ENCODE peak calls at places on chromosomes 5 and 9, in four cellular contexts. E is IMR-90, B is HepG2, D is K562. I is an unnamed sample.
A peak's percentile ranks its signal among the peaks of the same experiment; 100 is the strongest.

GRCh38 chr5:160467555-160468418 is 46.1 kb downstream of the PTTG1 start:
- DNase-seq in E (peak; percentile 87), B (peak; percentile 97), D (no peak), I (peak; percentile 18)

GRCh38 chr9:95147452-95147851 is 170.1 kb downstream of the FANCC start:
- DNase-seq in E (peak; percentile 63), B (no peak), D (no peak), I (no peak)

GRCh38 chr5:67696446-67696845 is 499.8 kb upstream of the CD180 start:
- DNase-seq in E (no peak), B (no peak), D (no peak), I (no peak)

GRCh38 chr5:149053027-149053705 is 9.7 kb downstream of the SH3TC2 start:
- DNase-seq in E (peak; percentile 72), B (no peak), D (no peak), I (no peak)

GRCh38 chr9:78121488-78121887 is 89.9 kb upstream of the GNAQ start:
- DNase-seq in E (peak; percentile 58), B (peak; percentile 36), D (peak; percentile 31), I (peak; percentile 55)

GRCh38 chr5:160167623-160168165 is 48.4 kb upstream of the PWWP2A start:
- DNase-seq in E (no peak), B (peak; percentile 61), D (no peak), I (no peak)

GRCh38 chr5:121962347-121962670 is 534 bp downstream of the SRFBP1 start:
- DNase-seq in E (no peak), B (no peak), D (no peak), I (peak; percentile 4)

GRCh38 chr5:122773615-122774014 is 1.3 kb upstream of the SNX2 start:
- DNase-seq in E (no peak), B (peak; percentile 84), D (no peak), I (no peak)

GRCh38 chr9:5767968-5768932 is 64.7 kb downstream of the ERMP1 start:
- DNase-seq in E (no peak), B (no peak), D (no peak), I (no peak)

GRCh38 chr9:113594484-113595299 is 131.2 kb downstream of the RGS3 start:
- DNase-seq in E (no peak), B (no peak), D (no peak), I (no peak)

GRCh38 chr5:132012385-132013005 is 1.0 kb upstream of the ACSL6 start:
- DNase-seq in E (peak; percentile 68), B (peak; percentile 51), D (peak; percentile 51), I (no peak)

GRCh38 chr9:89544280-89544664 is 46.4 kb upstream of the SEMA4D start:
- DNase-seq in E (no peak), B (no peak), D (no peak), I (no peak)

GRCh38 chr5:944992-945685 is 52.5 kb downstream of the TRIP13 start:
- DNase-seq in E (no peak), B (no peak), D (no peak), I (no peak)

GRCh38 chr9:127858041-127858512 is 3.6 kb upstream of the ENG start:
- DNase-seq in E (no peak), B (no peak), D (no peak), I (no peak)

GRCh38 chr5:79924936-79925893 is 65.8 kb downstream of the MTX3 start:
- DNase-seq in E (peak; percentile 41), B (no peak), D (no peak), I (no peak)

GRCh38 chr5:113147088-113147487 is 170.5 kb downstream of the DCP2 start:
- DNase-seq in E (peak; percentile 99), B (no peak), D (no peak), I (no peak)

GRCh38 chr9:2337131-2337530 is 284.5 kb upstream of the VLDLR start:
- DNase-seq in E (no peak), B (no peak), D (no peak), I (no peak)

GRCh38 chr5:23466401-23466886 is 41.0 kb upstream of the PRDM9 start:
- DNase-seq in E (no peak), B (peak; percentile 75), D (no peak), I (peak; percentile 1)

GRCh38 chr9:127053057-127053821 is 69.2 kb downstream of the ANGPTL2 start:
- DNase-seq in E (no peak), B (no peak), D (no peak), I (no peak)

GRCh38 chr5:177094224-177095087 is 7.7 kb downstream of the FGFR4 start:
- DNase-seq in E (peak; percentile 84), B (peak; percentile 86), D (no peak), I (no peak)

GRCh38 chr5:76544268-76544926 is 78.8 kb downstream of the F2RL2 start:
- DNase-seq in E (peak; percentile 13), B (peak; percentile 70), D (peak; percentile 40), I (peak; percentile 44)

GRCh38 chr5:96548941-96549340 is 113.2 kb upstream of the CAST start:
- DNase-seq in E (no peak), B (no peak), D (no peak), I (no peak)

GRCh38 chr9:61671276-61671973 is 481.6 kb downstream of the SPATA31A7 start:
- DNase-seq in E (no peak), B (no peak), D (no peak), I (no peak)

GRCh38 chr9:8188720-8189407 is 389.3 kb upstream of the DMAC1 start:
- DNase-seq in E (no peak), B (no peak), D (no peak), I (no peak)

GRCh38 chr9:17219261-17219660 is 84.4 kb downstream of the CNTLN start:
- DNase-seq in E (peak; percentile 10), B (no peak), D (no peak), I (no peak)

GRCh38 chr5:76547242-76547890 is 75.8 kb downstream of the F2RL2 start:
- DNase-seq in E (no peak), B (no peak), D (no peak), I (no peak)

GRCh38 chr5:93100976-93101375 is 480.0 kb downstream of the NR2F1-AS1 start:
- DNase-seq in E (no peak), B (no peak), D (no peak), I (no peak)

GRCh38 chr5:44536650-44537260 is 147.5 kb upstream of the FGF10 start:
- DNase-seq in E (peak; percentile 17), B (peak; percentile 25), D (peak; percentile 28), I (peak; percentile 29)
- TF ChIP-seq MAZ in E (no peak), B (no peak), D (no peak), I (no peak)

DNA sequence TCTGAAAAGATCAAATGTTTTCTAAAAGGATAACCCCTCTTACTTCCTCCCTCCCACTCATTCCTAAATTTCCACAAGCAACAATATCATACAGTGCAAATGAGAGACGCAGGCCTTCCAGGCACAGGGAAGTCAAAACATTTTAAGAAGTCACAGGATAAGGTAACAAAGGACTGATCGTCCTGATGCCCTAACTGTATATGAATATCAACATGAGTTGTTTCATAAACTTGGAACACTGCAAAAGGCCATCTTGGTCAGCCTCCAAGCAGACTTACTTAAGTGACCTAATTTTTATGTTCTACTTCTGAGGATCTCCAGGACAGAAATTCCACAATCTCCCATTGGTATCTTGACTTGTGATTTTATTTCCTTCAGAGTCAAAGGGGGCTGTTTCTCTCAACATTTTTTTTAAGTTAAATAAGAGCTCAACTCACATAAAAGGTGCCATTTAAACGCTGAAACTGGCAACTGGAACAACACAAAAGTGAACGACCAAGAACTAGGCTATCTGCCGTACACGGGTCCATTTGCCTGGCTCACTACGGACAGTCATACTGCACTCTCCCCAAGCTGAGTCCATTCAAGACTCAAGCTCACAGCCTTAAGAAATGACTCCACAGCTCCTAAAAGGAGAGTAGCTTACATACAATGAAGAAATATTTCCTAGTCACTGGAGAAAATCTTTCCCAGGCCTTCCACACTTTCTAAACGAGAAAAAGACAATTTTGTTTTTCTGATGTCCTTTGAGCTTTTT is 71.3 kb downstream of the LHFPL2 start:
- DNase-seq in E (no peak), B (no peak), D (no peak), I (no peak)
- TF ChIP-seq MAFK in E (no peak), B (no peak), D (no peak), I (no peak)

GRCh38 chr9:125141751-125142150 is 1.6 kb downstream of the SCAI start:
- DNase-seq in E (no peak), B (no peak), D (no peak), I (no peak)

GRCh38 chr9:125143377-125144090 is at the start of gene SCAI:
- DNase-seq in E (peak; percentile 99), B (peak; percentile 97), D (peak; percentile 99), I (peak; percentile 99)

GRCh38 chr9:125140576-125140975 is 2.8 kb downstream of the SCAI start:
- DNase-seq in E (no peak), B (no peak), D (no peak), I (no peak)

GRCh38 chr9:125141251-125141650 is 2.1 kb downstream of the SCAI start:
- DNase-seq in E (peak; percentile 62), B (no peak), D (no peak), I (no peak)

GRCh38 chr9:125142560-125143376 is 560 bp downstream of the SCAI start:
- DNase-seq in E (no peak), B (no peak), D (no peak), I (no peak)
- TF ChIP-seq MAZ in E (no peak), B (no peak), D (no peak), I (no peak)

GRCh38 chr5:59873113-59873512 is 20.4 kb downstream of the PDE4D start:
- DNase-seq in E (peak; percentile 74), B (no peak), D (no peak), I (no peak)
- TF ChIP-seq MAFK in E (peak; percentile 47), B (no peak), D (no peak), I (peak; percentile 60)

GRCh38 chr5:116536279-116537161 is 38.1 kb downstream of the SEMA6A start:
- DNase-seq in E (no peak), B (peak; percentile 94), D (no peak), I (no peak)
- TF ChIP-seq MAZ in E (no peak), B (no peak), D (no peak), I (no peak)

I was measured in A549.